ENCODE peak calls at places on chromosomes 6 and 20, in four cellular contexts. One of them, this sample, is unnamed.

GRCh38 chr6:10793695-10794094 is 44.6 kb downstream of the MAK start:
- DNase-seq in H54: no peak
- DNase-seq in HL-60: no peak
- DNase-seq in NCI-H1105 treated with DMSO at 0.1 percent for 48 hours: no peak
- DNase-seq in this sample: peak

GRCh38 chr20:50138479-50139393 is 14.8 kb downstream of the PEDS1 start:
- DNase-seq in H54: no peak
- DNase-seq in NCI-H1105 treated with DMSO at 0.1 percent for 48 hours: no peak
- DNase-seq in HL-60: no peak
- DNase-seq in this sample: no peak

GRCh38 chr6:44652551-44652950 is 265.0 kb downstream of the CDC5L start:
- DNase-seq in H54: no peak
- DNase-seq in HL-60: no peak
- DNase-seq in NCI-H1105 treated with DMSO at 0.1 percent for 48 hours: no peak
- DNase-seq in this sample: no peak

GRCh38 chr6:116561377-116562018 is 7.9 kb downstream of the CALHM4 start:
- DNase-seq in HL-60: no peak
- DNase-seq in NCI-H1105 treated with DMSO at 0.1 percent for 48 hours: peak
- DNase-seq in H54: no peak
- DNase-seq in this sample: peak

GRCh38 chr6:38612386-38612965 is 27.3 kb downstream of the BTBD9 start:
- DNase-seq in HL-60: no peak
- DNase-seq in NCI-H1105 treated with DMSO at 0.1 percent for 48 hours: no peak
- DNase-seq in H54: no peak
- DNase-seq in this sample: no peak

GRCh38 chr6:136959471-136959891 is 37.4 kb downstream of the SLC35D3 start:
- DNase-seq in NCI-H1105 treated with DMSO at 0.1 percent for 48 hours: peak
- DNase-seq in HL-60: no peak
- DNase-seq in H54: no peak
- DNase-seq in this sample: no peak

GRCh38 chr6:37426058-37426944 is 6.7 kb upstream of the CMTR1 start:
- DNase-seq in H54: no peak
- DNase-seq in HL-60: no peak
- DNase-seq in NCI-H1105 treated with DMSO at 0.1 percent for 48 hours: no peak
- DNase-seq in this sample: no peak

GRCh38 chr6:1321715-1322114 is 9.8 kb downstream of the FOXQ1 start:
- DNase-seq in HL-60: peak
- DNase-seq in H54: no peak
- DNase-seq in NCI-H1105 treated with DMSO at 0.1 percent for 48 hours: no peak
- DNase-seq in this sample: no peak

GRCh38 chr20:19251958-19252669 is 39.7 kb downstream of the SLC24A3 start:
- DNase-seq in H54: no peak
- DNase-seq in HL-60: peak
- DNase-seq in NCI-H1105 treated with DMSO at 0.1 percent for 48 hours: no peak
- DNase-seq in this sample: no peak

GRCh38 chr6:44176935-44177509 is 18.4 kb downstream of the CAPN11 start:
- DNase-seq in NCI-H1105 treated with DMSO at 0.1 percent for 48 hours: no peak
- DNase-seq in HL-60: no peak
- DNase-seq in H54: no peak
- DNase-seq in this sample: no peak

GRCh38 chr6:111971866-111972532 is 81.9 kb upstream of the CCN6 start:
- DNase-seq in NCI-H1105 treated with DMSO at 0.1 percent for 48 hours: no peak
- DNase-seq in HL-60: no peak
- DNase-seq in H54: no peak
- DNase-seq in this sample: no peak

GRCh38 chr6:106377061-106377540 is 16.6 kb downstream of the CRYBG1 start:
- DNase-seq in H54: no peak
- DNase-seq in NCI-H1105 treated with DMSO at 0.1 percent for 48 hours: no peak
- DNase-seq in HL-60: no peak
- DNase-seq in this sample: peak

GRCh38 chr20:45087814-45088213 is 13.1 kb downstream of the KCNS1 start:
- DNase-seq in NCI-H1105 treated with DMSO at 0.1 percent for 48 hours: no peak
- DNase-seq in H54: no peak
- DNase-seq in HL-60: no peak
- DNase-seq in this sample: peak

GRCh38 chr6:113588646-113589045 is 268.5 kb upstream of the MARCKS start:
- DNase-seq in NCI-H1105 treated with DMSO at 0.1 percent for 48 hours: no peak
- DNase-seq in HL-60: no peak
- DNase-seq in H54: no peak
- DNase-seq in this sample: no peak

GRCh38 chr6:110195639-110196038 is 15.4 kb downstream of the CDC40 start:
- DNase-seq in NCI-H1105 treated with DMSO at 0.1 percent for 48 hours: no peak
- DNase-seq in H54: no peak
- DNase-seq in HL-60: no peak
- DNase-seq in this sample: no peak

GRCh38 chr6:43811101-43812099 is 41.4 kb downstream of the VEGFA start:
- DNase-seq in HL-60: no peak
- DNase-seq in NCI-H1105 treated with DMSO at 0.1 percent for 48 hours: no peak
- DNase-seq in H54: no peak
- DNase-seq in this sample: no peak

GRCh38 chr20:4150095-4150492 is 134.7 kb upstream of the RNF24 start:
- DNase-seq in NCI-H1105 treated with DMSO at 0.1 percent for 48 hours: no peak
- DNase-seq in HL-60: no peak
- DNase-seq in H54: no peak
- DNase-seq in this sample: peak

GRCh38 chr6:28474441-28475219 is 31.3 kb upstream of the ZSCAN23 start:
- DNase-seq in H54: peak
- DNase-seq in HL-60: peak
- DNase-seq in NCI-H1105 treated with DMSO at 0.1 percent for 48 hours: peak
- DNase-seq in this sample: peak